ENCODE peak calls at places on chromosome 13, in five cellular contexts. O is CD4-positive, CD25-positive, alpha-beta regulatory T cell; P is transverse colon; M is CD8-positive, alpha-beta memory T cell; N is hepatocyte. Z is an unnamed sample.
A peak's percentile ranks its signal among the peaks of the same experiment; 100 is the strongest.

GRCh38 chr13:38814331-38814730 is 127.5 kb downstream of the FREM2 start:
- DNase-seq in O (no peak), M (no peak), N (no peak), P (peak; percentile 33), Z (no peak)

GRCh38 chr13:109140054-109140776 is 510.8 kb downstream of the MYO16 start:
- DNase-seq in P (no peak), M (no peak), O (no peak), N (no peak), Z (no peak)

GRCh38 chr13:72983085-72983768 is 75.6 kb upstream of the KLF5 start:
- DNase-seq in O (no peak), N (peak; percentile 49), M (no peak), P (peak; percentile 45), Z (no peak)

GRCh38 chr13:81133066-81133465 is 792.1 kb upstream of the SPRY2 start:
- DNase-seq in M (no peak), P (no peak), N (no peak), O (no peak), Z (no peak)

GRCh38 chr13:40161931-40162330 is 504.5 kb downstream of the FOXO1 start:
- DNase-seq in N (no peak), O (no peak), P (no peak), M (no peak), Z (no peak)

GRCh38 chr13:44795176-44795575 is 194.1 kb downstream of the NUFIP1 start:
- DNase-seq in N (no peak), O (no peak), M (no peak), P (no peak), Z (no peak)

GRCh38 chr13:48596128-48596429 is 57.6 kb upstream of the CYSLTR2 start:
- DNase-seq in O (no peak), N (no peak), M (no peak), P (no peak), Z (no peak)

GRCh38 chr13:28719656-28720055 is 886 bp upstream of the SLC46A3 start:
- DNase-seq in N (no peak), P (no peak), O (no peak), M (no peak), Z (no peak)

GRCh38 chr13:102091231-102091630 is 310.6 kb downstream of the FGF14 start:
- DNase-seq in O (no peak), P (no peak), M (no peak), N (peak; percentile 6), Z (peak; percentile 90)

GRCh38 chr13:65330287-65330686 is 1899.8 kb downstream of the PCDH9 start:
- DNase-seq in N (no peak), M (no peak), O (no peak), P (no peak), Z (no peak)

GRCh38 chr13:77325371-77325941 is 1.4 kb downstream of the MYCBP2 start:
- DNase-seq in P (no peak), N (no peak), O (peak; percentile 69), M (peak; percentile 61), Z (no peak)

GRCh38 chr13:76455960-76456359 is 430.2 kb downstream of the KCTD12 start:
- DNase-seq in N (no peak), O (no peak), P (no peak), M (no peak), Z (no peak)

GRCh38 chr13:102877285-102877684 is 31.5 kb downstream of the ERCC5 start:
- DNase-seq in O (no peak), M (no peak), P (no peak), N (peak; percentile 42), Z (no peak)

GRCh38 chr13:45595968-45596367 is 19.6 kb downstream of the ERICH6B start:
- DNase-seq in O (no peak), N (no peak), P (no peak), M (no peak), Z (no peak)

GRCh38 chr13:24626449-24626848 is 53.8 kb upstream of the ATP12A start:
- DNase-seq in P (no peak), N (no peak), M (peak; percentile 17), O (peak; percentile 90), Z (no peak)

GRCh38 chr13:26962671-26963070 is 202.1 kb upstream of the GPR12 start:
- DNase-seq in P (no peak), M (no peak), N (no peak), O (no peak), Z (no peak)

GRCh38 chr13:31051999-31052398 is 109.7 kb downstream of the HSPH1 start:
- DNase-seq in N (no peak), M (no peak), P (no peak), O (no peak), Z (peak; percentile 83)

GRCh38 chr13:100514788-100515409 is 73.7 kb downstream of the GGACT start:
- DNase-seq in N (peak; percentile 88), M (peak; percentile 58), P (peak; percentile 80), O (peak; percentile 75), Z (peak; percentile 93)

GRCh38 chr13:23254506-23254905 is 73.7 kb downstream of the SGCG start:
- DNase-seq in O (no peak), M (no peak), P (no peak), N (no peak), Z (peak; percentile 48)

GRCh38 chr13:32783067-32783466 is 196.8 kb downstream of the PDS5B start:
- DNase-seq in M (peak; percentile 17), N (no peak), P (no peak), O (peak; percentile 57), Z (no peak)

GRCh38 chr13:43132228-43132627 is 108.8 kb downstream of the DNAJC15 start:
- DNase-seq in M (no peak), O (peak; percentile 11), P (peak; percentile 42), N (peak; percentile 69), Z (peak; percentile 87)

GRCh38 chr13:26685606-26686005 is 75.0 kb downstream of the GPR12 start:
- DNase-seq in P (no peak), M (no peak), O (no peak), N (no peak), Z (no peak)

GRCh38 chr13:46295531-46296464 is 84.1 kb downstream of the LRRC63 start:
- DNase-seq in N (no peak), O (peak; percentile 75), P (peak; percentile 34), M (peak; percentile 89), Z (no peak)

GRCh38 chr13:47112205-47112896 is 215.5 kb upstream of the HTR2A start:
- DNase-seq in M (no peak), O (no peak), P (no peak), N (no peak), Z (peak; percentile 64)

GRCh38 chr13:34810996-34811395 is 131.1 kb upstream of the NBEA start:
- DNase-seq in O (no peak), N (no peak), P (no peak), M (no peak), Z (no peak)

GRCh38 chr13:94162289-94162688 is 317.2 kb downstream of the DCT start:
- DNase-seq in M (no peak), O (no peak), N (no peak), P (no peak), Z (no peak)
- H3K9me3 ChIP-seq in M (no peaks in the 10 kb centered on the region), O (no peaks in the 10 kb centered on the region), N (no peaks in the 10 kb centered on the region), P (no peaks in the 10 kb centered on the region), Z (peaks cover 22% of the 10 kb centered on the region)

DNA sequence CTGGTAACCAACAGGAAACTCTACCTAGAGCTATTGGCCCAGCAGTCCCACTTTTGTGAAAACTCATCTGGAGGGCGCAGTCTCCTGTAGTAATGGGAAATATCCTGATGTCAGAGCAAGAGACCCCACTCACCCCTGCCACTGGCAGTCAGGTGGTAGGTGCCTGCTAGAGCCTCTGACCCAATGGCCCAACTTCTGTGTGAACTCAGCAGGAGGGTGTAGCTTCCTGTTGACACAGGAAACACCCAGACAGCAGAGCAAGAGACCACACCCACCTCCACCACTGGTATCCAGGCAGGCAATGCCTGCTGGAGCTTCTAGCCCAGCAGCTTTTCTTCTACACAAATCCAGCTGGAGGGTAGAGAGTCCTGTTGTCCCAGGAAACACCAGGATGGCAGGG is 1176.8 kb upstream of the PRR20A start:
- DNase-seq in P (no peak), N (no peak), M (no peak), O (no peak), Z (no peak)
- H3K9me3 ChIP-seq in P (peaks cover 29% of the 10 kb centered on the region), N (no peaks in the 10 kb centered on the region), M (no peaks in the 10 kb centered on the region), O (peaks cover 20% of the 10 kb centered on the region), Z (peaks cover 20% of the 10 kb centered on the region)

GRCh38 chr13:21584973-21585592 is 18.9 kb downstream of the MICU2 start:
- DNase-seq in N (no peak), P (no peak), M (no peak), O (no peak), Z (no peak)

GRCh38 chr13:21595546-21595822 is 8.5 kb downstream of the MICU2 start:
- DNase-seq in M (no peak), O (no peak), P (no peak), N (no peak), Z (no peak)

GRCh38 chr13:21594715-21595545 is 9.0 kb downstream of the MICU2 start:
- DNase-seq in O (no peak), N (no peak), M (no peak), P (no peak), Z (no peak)

GRCh38 chr13:21590231-21590630 is 13.7 kb downstream of the MICU2 start:
- DNase-seq in M (no peak), O (no peak), P (no peak), N (no peak), Z (no peak)
- H3K9me3 ChIP-seq in M (no peaks in the 10 kb centered on the region), O (no peaks in the 10 kb centered on the region), P (no peaks in the 10 kb centered on the region), N (no peaks in the 10 kb centered on the region), Z (peaks cover 2% of the 10 kb centered on the region)

GRCh38 chr13:110963554-110963970 is 48.7 kb upstream of the ANKRD10 start:
- DNase-seq in P (no peak), M (no peak), O (no peak), N (no peak), Z (no peak)

GRCh38 chr13:110965038-110965754 is 50.3 kb upstream of the ANKRD10 start:
- DNase-seq in M (no peak), P (no peak), N (peak; percentile 63), O (peak; percentile 88), Z (no peak)

GRCh38 chr13:110965755-110966134 is 50.9 kb upstream of the ANKRD10 start:
- DNase-seq in O (no peak), P (no peak), M (no peak), N (no peak), Z (no peak)

GRCh38 chr13:110961959-110962358 is 47.1 kb upstream of the ANKRD10 start:
- DNase-seq in O (no peak), N (no peak), M (no peak), P (no peak), Z (no peak)

DNA sequence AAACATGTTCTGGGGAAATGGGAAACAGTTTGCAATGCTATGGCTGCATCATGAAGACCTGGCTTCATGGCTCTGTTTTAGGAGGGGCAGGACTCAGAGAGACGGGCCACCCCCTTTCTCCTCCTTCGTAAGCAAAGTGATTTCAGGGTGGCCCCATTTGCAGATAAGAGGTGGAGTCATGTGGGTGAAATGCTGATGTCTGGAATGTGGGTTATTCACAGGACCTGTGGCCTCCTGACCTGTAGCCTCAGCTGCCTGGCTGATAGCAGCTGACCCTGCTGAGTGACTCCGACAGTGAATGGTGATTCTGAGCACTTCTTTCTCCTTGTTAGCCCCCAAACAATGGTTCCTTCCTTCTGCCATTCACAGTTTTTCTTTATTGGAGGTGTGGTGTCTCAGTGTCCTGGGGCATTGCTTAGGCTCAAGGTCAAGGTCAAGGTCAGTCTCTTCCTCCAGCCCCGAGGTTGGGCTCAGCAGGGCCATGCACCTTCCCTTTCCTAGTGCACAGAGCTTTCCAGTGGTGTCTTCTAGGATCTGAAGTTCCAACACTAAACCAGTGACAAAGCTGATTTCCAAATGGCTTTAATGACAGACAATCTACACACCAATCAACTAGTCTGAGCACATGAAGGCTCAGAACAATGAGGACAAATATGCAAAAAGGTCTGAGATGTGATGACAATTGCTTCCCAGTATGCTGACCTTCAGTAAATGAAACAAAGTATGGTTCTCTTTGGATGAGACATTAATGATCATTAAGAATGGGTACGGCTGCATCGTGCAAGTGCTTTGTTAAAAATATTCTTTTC is 49.6 kb upstream of the ANKRD10 start:
- DNase-seq in P (no peak), O (peak; percentile 15), M (no peak), N (peak; percentile 22), Z (no peak)
- H3K9me3 ChIP-seq in P (peaks cover 6% of the 10 kb centered on the region), O (peaks cover 22% of the 10 kb centered on the region), M (no peaks in the 10 kb centered on the region), N (no peaks in the 10 kb centered on the region), Z (peaks cover 69% of the 10 kb centered on the region)